ENCODE peak calls at places on chromosomes 5 and 9, in five cellular contexts. Z, S, L, T and G are unnamed samples.

GRCh38 chr5:143279698-143280097 is 123.8 kb downstream of the NR3C1 start:
- DNase-seq in Z (no peak), S (no peak), L (no peak), T (peak; percentile 38), G (no peak)

GRCh38 chr5:31435730-31436129 is 96.2 kb downstream of the DROSHA start:
- DNase-seq in Z (no peak), S (no peak), L (no peak), T (peak; percentile 8), G (no peak)

GRCh38 chr5:124963236-124963929 is 216.9 kb upstream of the ZNF608 start:
- DNase-seq in Z (no peak), S (no peak), L (no peak), T (peak; percentile 57), G (peak; percentile 93)

GRCh38 chr5:28254846-28255245 is 1216.5 kb upstream of the CDH9 start:
- DNase-seq in Z (no peak), S (no peak), L (no peak), T (peak; percentile 60), G (no peak)

GRCh38 chr5:82356808-82357671 is 78.9 kb upstream of the RPS23 start:
- DNase-seq in Z (no peak), S (no peak), L (peak; percentile 63), T (peak; percentile 100), G (no peak)

GRCh38 chr9:94586814-94587213 is 6.8 kb downstream of the FBP2 start:
- DNase-seq in Z (no peak), S (peak; percentile 28), L (no peak), T (peak; percentile 53), G (no peak)

GRCh38 chr9:77163889-77164288 is 13.4 kb upstream of the VPS13A start:
- DNase-seq in Z (no peak), S (no peak), L (no peak), T (peak; percentile 45), G (peak; percentile 94)

GRCh38 chr9:94916956-94917355 is 190.5 kb downstream of the AOPEP start:
- DNase-seq in Z (no peak), S (no peak), L (no peak), T (no peak), G (no peak)

GRCh38 chr5:97670447-97670846 is 487.4 kb upstream of the RIOK2 start:
- DNase-seq in Z (no peak), S (no peak), L (no peak), T (no peak), G (no peak)

GRCh38 chr9:121322737-121323448 is 47.2 kb downstream of the STOM start:
- DNase-seq in Z (no peak), S (no peak), L (no peak), T (no peak), G (no peak)

GRCh38 chr9:75892168-75892901 is 1.9 kb downstream of the PCSK5 start:
- DNase-seq in Z (peak; percentile 77), S (no peak), L (peak; percentile 54), T (peak; percentile 13), G (peak; percentile 38)

GRCh38 chr5:68216737-68217231 is 1.2 kb downstream of the PIK3R1 start:
- DNase-seq in Z (no peak), S (peak; percentile 37), L (no peak), T (peak; percentile 34), G (no peak)

GRCh38 chr5:154967419-154968024 is 26.6 kb downstream of the MRPL22 start:
- DNase-seq in Z (no peak), S (peak; percentile 7), L (no peak), T (no peak), G (peak; percentile 28)

GRCh38 chr9:107684224-107684623 is 194.7 kb upstream of the KLF4 start:
- DNase-seq in Z (no peak), S (no peak), L (no peak), T (peak; percentile 40), G (no peak)

GRCh38 chr5:143913008-143913752 is 101.2 kb downstream of the HMHB1 start:
- DNase-seq in Z (no peak), S (no peak), L (no peak), T (peak; percentile 91), G (no peak)

GRCh38 chr5:107874810-107875209 is 204.1 kb upstream of the EFNA5 start:
- DNase-seq in Z (no peak), S (no peak), L (no peak), T (peak; percentile 50), G (no peak)

GRCh38 chr5:82312373-82312856 is 34.3 kb upstream of the RPS23 start:
- DNase-seq in Z (no peak), S (peak; percentile 35), L (peak; percentile 54), T (peak; percentile 74), G (peak; percentile 87)

GRCh38 chr5:154868702-154869101 is 10.3 kb downstream of the CNOT8 start:
- DNase-seq in Z (no peak), S (peak; percentile 7), L (no peak), T (no peak), G (peak; percentile 26)

GRCh38 chr9:83986765-83987401 is 6.3 kb downstream of the RMI1 start:
- DNase-seq in Z (no peak), S (no peak), L (no peak), T (peak; percentile 50), G (no peak)

GRCh38 chr9:81150016-81150625 is 539.2 kb downstream of the TLE1 start:
- DNase-seq in Z (no peak), S (no peak), L (no peak), T (peak; percentile 73), G (no peak)

GRCh38 chr9:75658301-75658919 is 232.1 kb upstream of the PCSK5 start:
- DNase-seq in Z (no peak), S (no peak), L (no peak), T (peak; percentile 8), G (no peak)

DNA sequence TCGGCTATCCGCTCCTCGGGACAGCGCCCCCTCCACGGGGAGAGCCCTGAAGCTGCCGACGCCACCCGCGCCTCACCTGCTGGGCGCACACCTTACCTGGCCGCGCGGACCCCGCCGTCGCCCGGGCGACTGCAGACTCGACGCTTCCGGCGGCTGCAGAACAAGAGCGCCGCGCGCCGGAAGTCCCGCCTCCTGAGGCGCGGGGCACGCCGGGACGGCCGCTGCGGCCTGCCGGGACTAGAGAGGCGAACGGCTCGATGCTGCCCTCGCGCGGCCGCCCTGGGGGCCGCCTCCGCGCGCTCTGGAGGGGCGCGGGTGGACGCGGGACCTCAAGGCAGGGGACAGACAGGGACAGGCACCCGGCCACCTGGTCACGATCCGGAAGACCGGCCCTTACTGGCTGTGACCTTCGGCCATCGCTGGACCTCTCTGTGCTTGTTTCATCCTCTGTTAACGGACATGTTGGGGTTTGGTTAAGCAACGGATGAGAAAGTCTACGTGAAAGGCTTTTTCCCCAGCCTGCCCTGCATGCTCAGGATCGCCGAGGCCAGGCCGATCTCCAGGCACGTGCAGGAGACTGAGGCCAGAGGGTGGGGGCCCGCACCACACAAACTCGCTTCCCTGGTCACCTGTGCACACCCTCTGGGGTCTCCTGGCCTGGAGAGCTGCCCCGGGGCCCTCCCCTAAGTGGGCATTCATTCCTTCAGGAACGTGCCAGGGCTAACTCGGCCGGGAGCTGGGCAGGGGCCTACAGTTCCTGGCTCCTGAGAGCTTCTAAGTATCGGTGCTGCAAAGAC is at the start of gene SNAPC4:
- DNase-seq in Z (peak; percentile 96), S (peak; percentile 93), L (peak; percentile 91), T (peak; percentile 75), G (peak; percentile 94)
- TF ChIP-seq CTCF in Z (peak; percentile 98), S (peak; percentile 85), L (peak; percentile 97), T (peak; percentile 47), G (peak; percentile 80)

GRCh38 chr5:73564644-73565165 is 734 bp downstream of the ANKRA2 start:
- DNase-seq in Z (no peak), S (peak; percentile 5), L (no peak), T (peak; percentile 19), G (peak; percentile 13)
- H3K4me1 ChIP-seq in Z (peaks cover 15% of the 10 kb centered on the region), S (peaks cover 31% of the 10 kb centered on the region), L (peaks cover 42% of the 10 kb centered on the region), T (peaks cover 5% of the 10 kb centered on the region), G (peaks cover 19% of the 10 kb centered on the region)

GRCh38 chr5:32523625-32524024 is 61.7 kb upstream of the SUB1 start:
- DNase-seq in Z (no peak), S (peak; percentile 9), L (no peak), T (no peak), G (no peak)
- TF ChIP-seq CTCF in Z (no peak), S (peak; percentile 42), L (no peak), T (peak; percentile 10), G (no peak)

GRCh38 chr5:151695464-151695863 is 8.7 kb upstream of the SPARC start:
- DNase-seq in Z (no peak), S (no peak), L (no peak), T (peak; percentile 27), G (no peak)
- H3K4me1 ChIP-seq in Z (no peaks in the 10 kb centered on the region), S (no peaks in the 10 kb centered on the region), L (peaks cover 41% of the 10 kb centered on the region), T (peaks cover 27% of the 10 kb centered on the region), G (peaks cover 5% of the 10 kb centered on the region)

DNA sequence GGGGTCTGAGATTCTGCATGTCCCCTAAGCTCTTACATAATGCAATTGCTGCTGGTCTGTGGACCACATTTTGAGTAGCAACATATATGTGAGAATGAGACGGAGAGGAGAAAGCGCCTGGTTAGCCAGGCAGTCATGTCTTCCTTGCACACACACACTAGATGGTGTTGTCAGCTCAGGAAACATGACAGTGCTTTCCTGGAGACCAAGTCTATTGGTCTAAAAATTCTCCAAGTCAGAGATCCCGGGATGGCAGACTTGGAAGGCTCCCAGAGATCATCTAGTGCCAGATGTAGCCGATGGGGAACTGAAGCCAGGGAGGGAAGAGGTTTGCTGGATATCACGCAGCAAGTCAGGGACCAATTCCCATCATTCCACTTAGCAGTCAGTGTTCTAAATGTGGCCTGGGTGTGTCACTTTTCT is 53.4 kb downstream of the GALNT12 start:
- DNase-seq in Z (no peak), S (no peak), L (peak; percentile 55), T (peak; percentile 78), G (peak; percentile 92)
- TF ChIP-seq CTCF in Z (no peak), S (no peak), L (peak; percentile 88), T (peak; percentile 66), G (peak; percentile 56)

GRCh38 chr5:159824188-159825153 is 91.8 kb upstream of the ADRA1B start:
- DNase-seq in Z (no peak), S (no peak), L (no peak), T (no peak), G (no peak)

GRCh38 chr5:159820692-159821091 is 95.6 kb upstream of the ADRA1B start:
- DNase-seq in Z (no peak), S (no peak), L (no peak), T (no peak), G (no peak)

GRCh38 chr5:159825551-159826051 is 90.7 kb upstream of the ADRA1B start:
- DNase-seq in Z (no peak), S (no peak), L (no peak), T (peak; percentile 46), G (no peak)

GRCh38 chr5:159821541-159821940 is 94.7 kb upstream of the ADRA1B start:
- DNase-seq in Z (no peak), S (no peak), L (no peak), T (no peak), G (no peak)

DNA sequence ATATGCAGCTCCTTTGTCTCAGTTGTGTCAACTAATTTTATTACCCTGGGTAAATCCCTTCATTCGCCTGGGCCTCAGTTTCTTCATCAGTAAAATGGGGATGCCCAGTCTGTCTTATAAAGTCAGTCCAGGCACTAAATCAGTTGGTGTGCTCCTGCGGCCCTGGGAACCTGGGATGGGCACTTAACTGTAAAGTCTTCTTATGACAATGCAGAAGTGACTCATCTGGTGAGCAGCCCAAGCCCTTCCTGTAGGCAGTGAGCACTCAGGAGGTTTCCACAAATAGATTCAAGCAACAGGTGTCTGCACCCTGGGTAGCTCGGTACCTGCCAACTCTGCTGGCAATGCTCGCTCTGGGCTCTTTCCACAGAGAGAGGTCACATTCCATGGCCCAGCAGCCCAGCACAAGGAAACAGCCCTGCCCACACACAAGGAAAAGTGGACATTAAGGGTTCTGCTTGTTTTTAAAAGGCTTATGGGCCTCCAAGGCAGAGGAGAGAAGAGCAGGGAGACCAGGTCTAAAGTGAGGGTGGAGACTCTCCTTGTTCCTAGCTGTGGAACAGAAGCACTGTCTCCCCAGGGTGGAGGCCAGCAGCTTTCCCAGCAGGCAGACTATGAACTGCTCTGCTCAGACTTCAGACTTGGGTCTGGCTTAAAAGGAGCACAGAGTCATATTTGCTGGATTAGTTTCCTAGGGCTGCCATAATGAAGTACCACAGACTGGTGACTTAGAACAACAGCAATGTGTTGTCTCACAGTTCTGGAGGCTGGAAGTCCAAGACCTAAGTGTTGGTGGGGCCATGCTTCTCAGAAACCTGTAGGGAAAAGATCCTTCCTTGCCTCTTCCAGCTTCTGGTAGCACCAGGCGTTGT is 89.7 kb upstream of the ADRA1B start:
- DNase-seq in Z (no peak), S (peak; percentile 3), L (no peak), T (peak; percentile 93), G (peak; percentile 47)
- H3K4me1 ChIP-seq in Z (no peaks in the 10 kb centered on the region), S (no peaks in the 10 kb centered on the region), L (peaks cover 9% of the 10 kb centered on the region), T (peaks cover 6% of the 10 kb centered on the region), G (no peaks in the 10 kb centered on the region)